ENCODE peak calls at places on chromosome 12, in nine cellular contexts. One of them, this sample, is unnamed. For H3K9me3, the result is how much of the 10 kb centered on the place peaks cover.

GRCh38 chr12:32455607-32456063 is 56.3 kb downstream of the FGD4 start:
- DNase-seq in ovary: no peak
- DNase-seq in left ventricle myocardium inferior: no peak
- DNase-seq in naive thymus-derived CD4-positive, alpha-beta T cell: peak
- DNase-seq in pancreas: no peak
- DNase-seq in A549: peak
- DNase-seq in lower lobe of right lung: no peak
- DNase-seq in upper lobe of right lung: no peak
- DNase-seq in transverse colon: no peak
- DNase-seq in this sample: peak

GRCh38 chr12:119740835-119741234 is 72.9 kb downstream of the PRKAB1 start:
- DNase-seq in ovary: no peak
- DNase-seq in left ventricle myocardium inferior: no peak
- DNase-seq in naive thymus-derived CD4-positive, alpha-beta T cell: no peak
- DNase-seq in pancreas: no peak
- DNase-seq in A549: no peak
- DNase-seq in lower lobe of right lung: no peak
- DNase-seq in upper lobe of right lung: no peak
- DNase-seq in transverse colon: no peak
- DNase-seq in this sample: no peak

GRCh38 chr12:101086490-101086889 is 123.5 kb downstream of the SLC5A8 start:
- DNase-seq in ovary: no peak
- DNase-seq in left ventricle myocardium inferior: no peak
- DNase-seq in naive thymus-derived CD4-positive, alpha-beta T cell: no peak
- DNase-seq in pancreas: no peak
- DNase-seq in A549: no peak
- DNase-seq in lower lobe of right lung: no peak
- DNase-seq in upper lobe of right lung: no peak
- DNase-seq in transverse colon: no peak
- DNase-seq in this sample: no peak

GRCh38 chr12:66119229-66119869 is 11.2 kb downstream of the LLPH start:
- DNase-seq in ovary: no peak
- DNase-seq in left ventricle myocardium inferior: no peak
- DNase-seq in naive thymus-derived CD4-positive, alpha-beta T cell: no peak
- DNase-seq in pancreas: no peak
- DNase-seq in A549: no peak
- DNase-seq in lower lobe of right lung: no peak
- DNase-seq in upper lobe of right lung: no peak
- DNase-seq in transverse colon: no peak
- DNase-seq in this sample: no peak

GRCh38 chr12:91225316-91225715 is 42.7 kb upstream of the DCN start:
- DNase-seq in ovary: no peak
- DNase-seq in left ventricle myocardium inferior: no peak
- DNase-seq in naive thymus-derived CD4-positive, alpha-beta T cell: no peak
- DNase-seq in pancreas: no peak
- DNase-seq in A549: no peak
- DNase-seq in lower lobe of right lung: no peak
- DNase-seq in upper lobe of right lung: no peak
- DNase-seq in transverse colon: no peak
- DNase-seq in this sample: no peak

GRCh38 chr12:45327823-45328383 is 112.0 kb downstream of the ANO6 start:
- DNase-seq in ovary: no peak
- DNase-seq in left ventricle myocardium inferior: no peak
- DNase-seq in naive thymus-derived CD4-positive, alpha-beta T cell: no peak
- DNase-seq in pancreas: no peak
- DNase-seq in A549: no peak
- DNase-seq in lower lobe of right lung: no peak
- DNase-seq in upper lobe of right lung: no peak
- DNase-seq in transverse colon: no peak
- DNase-seq in this sample: no peak

GRCh38 chr12:2231011-2231595 is 178.3 kb downstream of the CACNA1C start:
- DNase-seq in ovary: no peak
- DNase-seq in left ventricle myocardium inferior: no peak
- DNase-seq in naive thymus-derived CD4-positive, alpha-beta T cell: no peak
- DNase-seq in pancreas: no peak
- DNase-seq in A549: no peak
- DNase-seq in lower lobe of right lung: no peak
- DNase-seq in upper lobe of right lung: no peak
- DNase-seq in transverse colon: no peak
- DNase-seq in this sample: no peak

GRCh38 chr12:76830456-76830855 is 48.4 kb downstream of the CSRP2 start:
- DNase-seq in ovary: no peak
- DNase-seq in left ventricle myocardium inferior: no peak
- DNase-seq in naive thymus-derived CD4-positive, alpha-beta T cell: no peak
- DNase-seq in pancreas: no peak
- DNase-seq in A549: no peak
- DNase-seq in lower lobe of right lung: no peak
- DNase-seq in upper lobe of right lung: no peak
- DNase-seq in transverse colon: no peak
- DNase-seq in this sample: no peak

GRCh38 chr12:9341260-9341585 is 133.0 kb upstream of the PZP start:
- DNase-seq in ovary: no peak
- DNase-seq in left ventricle myocardium inferior: no peak
- DNase-seq in naive thymus-derived CD4-positive, alpha-beta T cell: no peak
- DNase-seq in pancreas: no peak
- DNase-seq in A549: no peak
- DNase-seq in lower lobe of right lung: no peak
- DNase-seq in upper lobe of right lung: no peak
- DNase-seq in transverse colon: no peak
- DNase-seq in this sample: no peak

GRCh38 chr12:96710127-96710745 is 196.8 kb upstream of the NEDD1 start:
- DNase-seq in ovary: no peak
- DNase-seq in left ventricle myocardium inferior: no peak
- DNase-seq in naive thymus-derived CD4-positive, alpha-beta T cell: no peak
- DNase-seq in pancreas: no peak
- DNase-seq in A549: no peak
- DNase-seq in lower lobe of right lung: no peak
- DNase-seq in upper lobe of right lung: no peak
- DNase-seq in transverse colon: no peak
- DNase-seq in this sample: no peak

GRCh38 chr12:93130371-93131049 is 201.4 kb upstream of the EEA1 start:
- DNase-seq in ovary: no peak
- DNase-seq in left ventricle myocardium inferior: no peak
- DNase-seq in naive thymus-derived CD4-positive, alpha-beta T cell: no peak
- DNase-seq in pancreas: no peak
- DNase-seq in A549: no peak
- DNase-seq in lower lobe of right lung: no peak
- DNase-seq in upper lobe of right lung: no peak
- DNase-seq in transverse colon: no peak
- DNase-seq in this sample: no peak

GRCh38 chr12:52206309-52207040 is 14.7 kb upstream of the KRT80 start:
- DNase-seq in ovary: no peak
- DNase-seq in left ventricle myocardium inferior: no peak
- DNase-seq in naive thymus-derived CD4-positive, alpha-beta T cell: no peak
- DNase-seq in pancreas: no peak
- DNase-seq in A549: no peak
- DNase-seq in lower lobe of right lung: peak
- DNase-seq in upper lobe of right lung: peak
- DNase-seq in transverse colon: no peak
- DNase-seq in this sample: no peak

GRCh38 chr12:53532524-53533445 is 25.5 kb upstream of the NPFF start:
- DNase-seq in ovary: no peak
- DNase-seq in left ventricle myocardium inferior: no peak
- DNase-seq in naive thymus-derived CD4-positive, alpha-beta T cell: no peak
- DNase-seq in pancreas: no peak
- DNase-seq in A549: no peak
- DNase-seq in lower lobe of right lung: no peak
- DNase-seq in upper lobe of right lung: no peak
- DNase-seq in transverse colon: no peak
- DNase-seq in this sample: no peak

GRCh38 chr12:116123511-116124258 is 153.8 kb downstream of the MED13L start:
- DNase-seq in ovary: no peak
- DNase-seq in left ventricle myocardium inferior: no peak
- DNase-seq in naive thymus-derived CD4-positive, alpha-beta T cell: no peak
- DNase-seq in pancreas: no peak
- DNase-seq in A549: no peak
- DNase-seq in lower lobe of right lung: peak
- DNase-seq in upper lobe of right lung: no peak
- DNase-seq in transverse colon: peak
- DNase-seq in this sample: no peak

GRCh38 chr12:49794021-49794420 is 34.2 kb downstream of the NCKAP5L start:
- DNase-seq in ovary: no peak
- DNase-seq in left ventricle myocardium inferior: no peak
- DNase-seq in naive thymus-derived CD4-positive, alpha-beta T cell: no peak
- DNase-seq in pancreas: no peak
- DNase-seq in A549: no peak
- DNase-seq in lower lobe of right lung: no peak
- DNase-seq in upper lobe of right lung: no peak
- DNase-seq in transverse colon: no peak
- DNase-seq in this sample: no peak

GRCh38 chr12:31369712-31370521 is 44.0 kb upstream of the SINHCAF start:
- DNase-seq in ovary: peak
- DNase-seq in left ventricle myocardium inferior: peak
- DNase-seq in naive thymus-derived CD4-positive, alpha-beta T cell: no peak
- DNase-seq in pancreas: peak
- DNase-seq in A549: no peak
- DNase-seq in lower lobe of right lung: no peak
- DNase-seq in upper lobe of right lung: peak
- DNase-seq in transverse colon: peak
- DNase-seq in this sample: no peak

GRCh38 chr12:110546339-110546738 is 36.8 kb downstream of the PPTC7 start:
- DNase-seq in ovary: no peak
- DNase-seq in left ventricle myocardium inferior: no peak
- DNase-seq in naive thymus-derived CD4-positive, alpha-beta T cell: no peak
- DNase-seq in pancreas: no peak
- DNase-seq in A549: no peak
- DNase-seq in lower lobe of right lung: no peak
- DNase-seq in upper lobe of right lung: no peak
- DNase-seq in transverse colon: no peak
- DNase-seq in this sample: no peak

GRCh38 chr12:14239350-14239934 is 126.0 kb upstream of the ATF7IP start:
- DNase-seq in ovary: no peak
- DNase-seq in left ventricle myocardium inferior: no peak
- DNase-seq in naive thymus-derived CD4-positive, alpha-beta T cell: peak
- DNase-seq in pancreas: peak
- DNase-seq in A549: no peak
- DNase-seq in lower lobe of right lung: no peak
- DNase-seq in upper lobe of right lung: no peak
- DNase-seq in transverse colon: no peak
- DNase-seq in this sample: no peak

GRCh38 chr12:26318661-26319068 is 123.3 kb downstream of the SSPN start:
- DNase-seq in ovary: peak
- DNase-seq in left ventricle myocardium inferior: peak
- DNase-seq in naive thymus-derived CD4-positive, alpha-beta T cell: no peak
- DNase-seq in pancreas: peak
- DNase-seq in A549: no peak
- DNase-seq in lower lobe of right lung: peak
- DNase-seq in upper lobe of right lung: peak
- DNase-seq in transverse colon: peak
- DNase-seq in this sample: peak

GRCh38 chr12:2101798-2102197 is 49.0 kb downstream of the CACNA1C start:
- DNase-seq in ovary: no peak
- DNase-seq in left ventricle myocardium inferior: no peak
- DNase-seq in naive thymus-derived CD4-positive, alpha-beta T cell: no peak
- DNase-seq in pancreas: no peak
- DNase-seq in A549: no peak
- DNase-seq in lower lobe of right lung: no peak
- DNase-seq in upper lobe of right lung: no peak
- DNase-seq in transverse colon: no peak
- DNase-seq in this sample: no peak

GRCh38 chr12:88878295-88878694 is 298.0 kb upstream of the KITLG start:
- DNase-seq in ovary: no peak
- DNase-seq in left ventricle myocardium inferior: no peak
- DNase-seq in naive thymus-derived CD4-positive, alpha-beta T cell: no peak
- DNase-seq in pancreas: no peak
- DNase-seq in A549: no peak
- DNase-seq in lower lobe of right lung: no peak
- DNase-seq in upper lobe of right lung: no peak
- DNase-seq in transverse colon: no peak
- DNase-seq in this sample: no peak
- H3K9me3 ChIP-seq in ovary: under half
- H3K9me3 ChIP-seq in left ventricle myocardium inferior: under half
- H3K9me3 ChIP-seq in naive thymus-derived CD4-positive, alpha-beta T cell: under half
- H3K9me3 ChIP-seq in pancreas: under half
- H3K9me3 ChIP-seq in A549: under half
- H3K9me3 ChIP-seq in lower lobe of right lung: under half
- H3K9me3 ChIP-seq in upper lobe of right lung: under half
- H3K9me3 ChIP-seq in transverse colon: under half
- H3K9me3 ChIP-seq in this sample: under half

GRCh38 chr12:133106253-133106652 is 23.8 kb downstream of the ZNF891 start:
- DNase-seq in ovary: no peak
- DNase-seq in left ventricle myocardium inferior: no peak
- DNase-seq in naive thymus-derived CD4-positive, alpha-beta T cell: no peak
- DNase-seq in pancreas: no peak
- DNase-seq in A549: no peak
- DNase-seq in lower lobe of right lung: no peak
- DNase-seq in upper lobe of right lung: no peak
- DNase-seq in transverse colon: no peak
- DNase-seq in this sample: no peak
- H3K9me3 ChIP-seq in ovary: half or more
- H3K9me3 ChIP-seq in left ventricle myocardium inferior: half or more
- H3K9me3 ChIP-seq in naive thymus-derived CD4-positive, alpha-beta T cell: half or more
- H3K9me3 ChIP-seq in pancreas: under half
- H3K9me3 ChIP-seq in A549: half or more
- H3K9me3 ChIP-seq in lower lobe of right lung: half or more
- H3K9me3 ChIP-seq in upper lobe of right lung: half or more
- H3K9me3 ChIP-seq in transverse colon: half or more
- H3K9me3 ChIP-seq in this sample: half or more

DNA sequence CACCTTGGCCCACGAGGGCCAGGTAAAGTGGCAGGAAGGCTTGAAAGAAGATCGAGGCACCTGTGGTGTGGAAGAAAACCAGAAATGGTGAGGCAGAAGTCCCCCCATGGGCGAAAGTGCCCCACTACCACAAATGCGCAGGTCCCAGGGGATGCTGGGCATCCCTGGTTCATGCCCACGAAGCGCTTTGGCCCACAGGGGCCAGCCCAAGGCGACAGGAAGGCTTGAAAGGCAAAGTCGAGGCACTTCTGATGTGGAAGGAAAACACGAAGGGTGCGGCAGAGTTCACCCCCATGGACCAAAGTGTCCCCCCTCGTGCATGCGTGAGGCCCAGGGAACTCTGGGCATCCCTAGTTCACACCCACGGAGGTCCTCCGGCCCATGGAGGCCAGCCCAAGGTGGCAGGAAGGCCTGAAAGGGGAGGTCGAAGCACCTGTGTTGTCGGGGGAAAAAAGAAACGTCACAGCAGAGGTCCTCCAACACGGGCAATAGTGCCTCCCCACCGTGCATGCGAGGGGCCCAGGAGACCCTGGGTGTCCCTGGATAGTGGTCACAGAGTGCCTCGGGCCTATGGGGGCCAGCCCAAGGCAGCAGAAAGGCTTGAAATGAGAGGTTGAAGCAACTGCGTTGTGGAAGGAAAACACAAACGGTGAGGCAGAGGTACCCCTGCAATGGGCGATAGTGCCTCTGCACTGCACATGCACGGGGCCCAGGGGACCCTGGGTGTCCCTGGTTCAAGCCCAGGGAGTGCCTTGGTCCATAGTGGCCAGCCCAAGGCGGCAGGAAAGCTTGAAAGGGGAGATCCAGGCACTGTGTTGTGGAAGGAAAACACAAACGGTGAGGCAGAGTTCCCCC is 373.9 kb downstream of the ALG10 start:
- DNase-seq in ovary: peak
- DNase-seq in left ventricle myocardium inferior: peak
- DNase-seq in naive thymus-derived CD4-positive, alpha-beta T cell: no peak
- DNase-seq in pancreas: peak
- DNase-seq in A549: no peak
- DNase-seq in lower lobe of right lung: peak
- DNase-seq in upper lobe of right lung: peak
- DNase-seq in transverse colon: peak
- DNase-seq in this sample: no peak
- H3K9me3 ChIP-seq in ovary: under half
- H3K9me3 ChIP-seq in left ventricle myocardium inferior: half or more
- H3K9me3 ChIP-seq in naive thymus-derived CD4-positive, alpha-beta T cell: half or more
- H3K9me3 ChIP-seq in pancreas: under half
- H3K9me3 ChIP-seq in A549: under half
- H3K9me3 ChIP-seq in lower lobe of right lung: under half
- H3K9me3 ChIP-seq in upper lobe of right lung: under half
- H3K9me3 ChIP-seq in transverse colon: under half
- H3K9me3 ChIP-seq in this sample: half or more

GRCh38 chr12:34393821-34394150 is 371.5 kb downstream of the ALG10 start:
- DNase-seq in ovary: peak
- DNase-seq in left ventricle myocardium inferior: peak
- DNase-seq in naive thymus-derived CD4-positive, alpha-beta T cell: no peak
- DNase-seq in pancreas: no peak
- DNase-seq in A549: no peak
- DNase-seq in lower lobe of right lung: peak
- DNase-seq in upper lobe of right lung: peak
- DNase-seq in transverse colon: peak
- DNase-seq in this sample: peak
- H3K9me3 ChIP-seq in ovary: under half
- H3K9me3 ChIP-seq in left ventricle myocardium inferior: half or more
- H3K9me3 ChIP-seq in naive thymus-derived CD4-positive, alpha-beta T cell: half or more
- H3K9me3 ChIP-seq in pancreas: under half
- H3K9me3 ChIP-seq in A549: under half
- H3K9me3 ChIP-seq in lower lobe of right lung: under half
- H3K9me3 ChIP-seq in upper lobe of right lung: under half
- H3K9me3 ChIP-seq in transverse colon: under half
- H3K9me3 ChIP-seq in this sample: half or more